ENCODE peak calls at places on chromosome 5, in four cellular contexts. One of them, this sample, is unnamed.

GRCh38 chr5:54324651-54325271 is 14.4 kb upstream of the ARL15 start:
- DNase-seq in AG04450: no peak
- DNase-seq in AG08396: no peak
- DNase-seq in esophagus squamous epithelium: no peak
- DNase-seq in this sample: peak

GRCh38 chr5:9516591-9516990 is 29.3 kb downstream of the SEMA5A start:
- DNase-seq in AG04450: no peak
- DNase-seq in AG08396: no peak
- DNase-seq in esophagus squamous epithelium: no peak
- DNase-seq in this sample: peak

GRCh38 chr5:167050568-167051214 is 1240.8 kb upstream of the WWC1 start:
- DNase-seq in AG04450: no peak
- DNase-seq in AG08396: peak
- DNase-seq in esophagus squamous epithelium: no peak
- DNase-seq in this sample: peak

GRCh38 chr5:148125641-148126040 is 42.7 kb upstream of the SPINK14 start:
- DNase-seq in AG04450: no peak
- DNase-seq in AG08396: no peak
- DNase-seq in esophagus squamous epithelium: no peak
- DNase-seq in this sample: peak

GRCh38 chr5:135498662-135498995 is 37.1 kb downstream of the NEUROG1 start:
- DNase-seq in AG04450: no peak
- DNase-seq in AG08396: no peak
- DNase-seq in esophagus squamous epithelium: no peak
- DNase-seq in this sample: no peak

GRCh38 chr5:147989977-147990376 is 73.8 kb upstream of the SPINK5 start:
- DNase-seq in AG04450: no peak
- DNase-seq in AG08396: no peak
- DNase-seq in esophagus squamous epithelium: no peak
- DNase-seq in this sample: no peak

GRCh38 chr5:125597338-125597737 is 825.9 kb upstream of the GRAMD2B start:
- DNase-seq in AG04450: peak
- DNase-seq in AG08396: peak
- DNase-seq in esophagus squamous epithelium: no peak
- DNase-seq in this sample: no peak

GRCh38 chr5:138819065-138819464 is 56.1 kb downstream of the LRRTM2 start:
- DNase-seq in AG04450: no peak
- DNase-seq in AG08396: no peak
- DNase-seq in esophagus squamous epithelium: no peak
- DNase-seq in this sample: peak

GRCh38 chr5:19928556-19929421 is 59.2 kb downstream of the CDH18 start:
- DNase-seq in AG04450: peak
- DNase-seq in AG08396: peak
- DNase-seq in esophagus squamous epithelium: no peak
- DNase-seq in this sample: peak

GRCh38 chr5:154701181-154701580 is 54.0 kb upstream of the LARP1 start:
- DNase-seq in AG04450: no peak
- DNase-seq in AG08396: no peak
- DNase-seq in esophagus squamous epithelium: no peak
- DNase-seq in this sample: no peak

GRCh38 chr5:136028782-136029742 is at the start of gene TGFBI:
- DNase-seq in AG04450: peak
- DNase-seq in AG08396: peak
- DNase-seq in esophagus squamous epithelium: no peak
- DNase-seq in this sample: peak

GRCh38 chr5:9428272-9428671 is 117.6 kb downstream of the SEMA5A start:
- DNase-seq in AG04450: no peak
- DNase-seq in AG08396: no peak
- DNase-seq in esophagus squamous epithelium: no peak
- DNase-seq in this sample: no peak

GRCh38 chr5:146048994-146049703 is 56.2 kb downstream of the PLAC8L1 start:
- DNase-seq in AG04450: peak
- DNase-seq in AG08396: peak
- DNase-seq in esophagus squamous epithelium: no peak
- DNase-seq in this sample: peak

GRCh38 chr5:6832994-6833393 is 119.8 kb downstream of the TENT4A start:
- DNase-seq in AG04450: no peak
- DNase-seq in AG08396: no peak
- DNase-seq in esophagus squamous epithelium: no peak
- DNase-seq in this sample: no peak

GRCh38 chr5:132376694-132377641 is 7.5 kb downstream of the SLC22A5 start:
- DNase-seq in AG04450: no peak
- DNase-seq in AG08396: no peak
- DNase-seq in esophagus squamous epithelium: no peak
- DNase-seq in this sample: no peak

GRCh38 chr5:43428034-43428712 is 16.0 kb upstream of the CCL28 start:
- DNase-seq in AG04450: no peak
- DNase-seq in AG08396: peak
- DNase-seq in esophagus squamous epithelium: no peak
- DNase-seq in this sample: no peak